ENCODE peak calls at places on chromosome 20, in eight cellular contexts. T is uterus, E is adrenal gland, V is heart left ventricle, R is esophagus squamous epithelium, I is HepG2, K is HCT116, W is tibial nerve. Y is an unnamed sample.

GRCh38 chr20:48904566-48905321 is 16.8 kb upstream of the ARFGEF2 start:
- DNase-seq in K (peak; percentile 37), W (peak; percentile 85), V (peak; percentile 39), T (peak; percentile 38), I (peak; percentile 64), E (peak; percentile 65), R (no peak), Y (peak; percentile 29)

GRCh38 chr20:53934421-53935352 is 135.7 kb downstream of the BCAS1 start:
- DNase-seq in I (no peak), K (no peak), V (peak; percentile 43), W (no peak), E (no peak), R (no peak), T (peak; percentile 58), Y (no peak)

GRCh38 chr20:11867286-11867921 is 50.3 kb upstream of the BTBD3 start:
- DNase-seq in I (no peak), T (no peak), K (no peak), E (no peak), W (no peak), V (no peak), R (no peak), Y (no peak)

GRCh38 chr20:38840053-38840893 is 34.8 kb downstream of the PPP1R16B start:
- DNase-seq in V (no peak), E (no peak), R (no peak), I (no peak), K (no peak), W (no peak), T (peak; percentile 63), Y (no peak)

GRCh38 chr20:21257192-21257591 is 45.9 kb upstream of the XRN2 start:
- DNase-seq in W (no peak), I (peak; percentile 25), R (no peak), K (no peak), E (no peak), V (no peak), T (no peak), Y (no peak)

GRCh38 chr20:11687546-11688292 is 230.0 kb upstream of the BTBD3 start:
- DNase-seq in V (no peak), R (no peak), I (peak; percentile 84), E (no peak), W (no peak), K (no peak), T (no peak), Y (no peak)

GRCh38 chr20:46770330-46771194 is 61.1 kb downstream of the SLC2A10 start:
- DNase-seq in E (no peak), I (no peak), W (no peak), R (no peak), T (no peak), V (no peak), K (no peak), Y (no peak)

GRCh38 chr20:40749985-40750506 is 61.0 kb upstream of the MAFB start:
- DNase-seq in E (no peak), V (no peak), T (no peak), W (no peak), K (no peak), R (no peak), I (no peak), Y (no peak)

GRCh38 chr20:25230177-25230831 is 17.6 kb upstream of the PYGB start:
- DNase-seq in K (no peak), T (no peak), R (no peak), V (no peak), W (no peak), E (no peak), I (no peak), Y (no peak)

GRCh38 chr20:6783752-6784725 is 16.6 kb downstream of the BMP2 start:
- DNase-seq in V (no peak), W (no peak), T (no peak), R (no peak), I (no peak), K (no peak), E (no peak), Y (no peak)

GRCh38 chr20:50679753-50680105 is 11.6 kb downstream of the RIPOR3 start:
- DNase-seq in K (no peak), R (no peak), T (no peak), E (no peak), I (no peak), V (no peak), W (no peak), Y (no peak)

GRCh38 chr20:20546402-20546801 is 166.0 kb downstream of the RALGAPA2 start:
- DNase-seq in T (no peak), E (no peak), W (no peak), R (no peak), K (no peak), I (no peak), V (no peak), Y (no peak)

GRCh38 chr20:59331721-59332329 is 31.4 kb downstream of the EDN3 start:
- DNase-seq in T (no peak), E (no peak), K (no peak), V (no peak), R (no peak), I (no peak), W (no peak), Y (no peak)

GRCh38 chr20:14235355-14235754 is 102.1 kb downstream of the FLRT3 start:
- DNase-seq in K (no peak), E (no peak), W (no peak), T (no peak), V (no peak), I (no peak), R (no peak), Y (no peak)

GRCh38 chr20:16245879-16246278 is 327.4 kb downstream of the KIF16B start:
- DNase-seq in W (no peak), T (no peak), K (no peak), I (peak; percentile 44), R (no peak), E (no peak), V (no peak), Y (no peak)

GRCh38 chr20:2692036-2692885 is at the start of gene EBF4:
- DNase-seq in R (no peak), K (no peak), W (peak; percentile 27), I (no peak), E (peak; percentile 64), V (peak; percentile 73), T (peak; percentile 68), Y (peak; percentile 63)
- TF ChIP-seq POLR2A in R (no peak), K (no peak), W (no peak), I (no peak), E (peak; percentile 45), V (peak; percentile 72), T (peak; percentile 35), Y (peak; percentile 70)

GRCh38 chr20:64143018-64143801 is 21.0 kb upstream of the MYT1 start:
- DNase-seq in R (no peak), E (no peak), K (no peak), W (no peak), I (no peak), T (no peak), V (no peak), Y (no peak)

GRCh38 chr20:64146301-64146935 is 17.8 kb upstream of the MYT1 start:
- DNase-seq in E (no peak), V (no peak), W (no peak), I (no peak), T (no peak), K (no peak), R (no peak), Y (no peak)

GRCh38 chr20:64146936-64147451 is 17.3 kb upstream of the MYT1 start:
- DNase-seq in E (no peak), T (no peak), R (no peak), V (peak; percentile 6), K (no peak), I (no peak), W (no peak), Y (no peak)

GRCh38 chr20:64144144-64144912 is 19.9 kb upstream of the MYT1 start:
- DNase-seq in W (no peak), I (no peak), E (no peak), K (no peak), R (no peak), V (no peak), T (no peak), Y (no peak)

GRCh38 chr20:64145458-64146300 is 18.6 kb upstream of the MYT1 start:
- DNase-seq in K (peak; percentile 19), T (no peak), V (no peak), R (no peak), E (no peak), W (no peak), I (no peak), Y (no peak)
- TF ChIP-seq CTCF in K (no peak), T (no peak), V (no peak), R (no peak), E (no peak), W (no peak), I (peak; percentile 41), Y (no peak)

GRCh38 chr20:36090223-36090622 is 64.3 kb upstream of the EPB41L1 start:
- DNase-seq in T (no peak), V (no peak), R (no peak), I (no peak), W (no peak), E (no peak), K (no peak), Y (no peak)
- H3K27ac ChIP-seq in T (no peak overlapping the region), V (no peak overlapping the region), R (peak overlapping the region; percentile 93), I (no peak overlapping the region), W (no peak overlapping the region), E (no peak overlapping the region), K (no peak overlapping the region), Y (no peak overlapping the region)

DNA sequence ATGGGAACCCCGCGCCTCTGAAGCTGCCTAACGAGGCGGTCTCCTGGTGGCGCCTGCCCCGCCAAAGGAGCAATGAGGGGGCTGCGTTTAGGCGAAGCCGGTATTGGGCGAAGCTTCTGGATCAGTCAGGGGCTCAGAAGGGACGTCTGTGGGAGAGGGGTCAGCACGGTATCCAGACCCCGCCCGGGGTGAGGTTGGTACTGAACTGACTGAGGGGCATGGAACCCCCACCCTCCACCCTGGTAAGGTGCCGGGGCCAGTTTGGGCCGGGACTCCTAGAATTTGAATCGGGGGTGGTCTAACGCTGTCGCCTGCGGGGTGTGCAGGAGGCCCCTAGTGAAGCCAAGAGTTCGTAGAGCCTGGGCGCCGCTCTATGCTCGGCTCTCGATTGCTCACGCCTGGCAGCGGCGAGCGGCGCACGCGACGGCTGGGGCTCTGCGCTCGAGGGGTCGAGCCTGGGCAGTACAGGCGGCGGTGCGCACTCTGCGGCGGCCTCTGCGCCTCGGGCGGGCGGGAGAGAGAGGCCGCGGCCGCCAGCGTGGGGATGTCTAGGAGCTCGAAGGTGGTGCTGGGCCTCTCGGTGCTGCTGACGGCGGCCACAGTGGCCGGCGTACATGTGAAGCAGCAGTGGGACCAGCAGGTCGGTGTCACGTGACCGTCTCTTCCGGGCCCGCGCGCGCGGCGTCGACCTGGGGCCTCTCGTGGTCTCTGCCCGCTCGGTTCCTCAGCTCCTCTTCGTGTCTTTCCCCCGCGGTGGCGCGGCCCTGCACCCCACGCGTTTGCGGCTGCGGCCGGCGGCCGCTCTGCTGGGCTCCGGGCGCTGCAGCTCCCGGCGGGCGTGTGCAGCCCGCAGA is at the start of the genes KAT14 and PET117:
- DNase-seq in K (peak; percentile 79), I (peak; percentile 85), W (peak; percentile 85), R (peak; percentile 49), E (peak; percentile 93), V (peak; percentile 93), T (peak; percentile 82), Y (peak; percentile 82)
- TF ChIP-seq POLR2A in K (peak; percentile 20), I (peak; percentile 96), W (no peak), R (no peak), E (peak; percentile 80), V (peak; percentile 70), T (no peak), Y (peak; percentile 37)

GRCh38 chr20:324177-325042 is 942 bp upstream of the SOX12 start:
- DNase-seq in K (peak; percentile 89), T (peak; percentile 87), V (peak; percentile 91), R (peak; percentile 43), W (peak; percentile 85), I (peak; percentile 89), E (peak; percentile 94), Y (peak; percentile 86)
- TF ChIP-seq CTCF in K (no peak), T (peak; percentile 43), V (peak; percentile 33), R (no peak), W (peak; percentile 67), I (peak; percentile 51), E (peak; percentile 39), Y (peak; percentile 33)